ENCODE peak calls at places on chromosomes 13 and 19, in seven cellular contexts. One of them, this sample, is unnamed.

GRCh38 chr13:39607876-39608275 is 4.9 kb upstream of the LHFPL6 start:
- DNase-seq in IMR-90: no peak
- DNase-seq in colonic mucosa: no peak
- DNase-seq in heart right ventricle: no peak
- DNase-seq in neural progenitor cell: no peak
- DNase-seq in OCI-LY7: no peak
- DNase-seq in tibial nerve: no peak
- DNase-seq in this sample: no peak

GRCh38 chr13:100594731-100595130 is 6.1 kb upstream of the GGACT start:
- DNase-seq in neural progenitor cell: peak; percentile 63
- DNase-seq in IMR-90: no peak
- DNase-seq in colonic mucosa: peak; percentile 38
- DNase-seq in tibial nerve: no peak
- DNase-seq in heart right ventricle: no peak
- DNase-seq in OCI-LY7: no peak
- DNase-seq in this sample: peak; percentile 58

GRCh38 chr13:20035130-20035529 is 76.6 kb downstream of the ZMYM2 start:
- DNase-seq in colonic mucosa: no peak
- DNase-seq in heart right ventricle: no peak
- DNase-seq in neural progenitor cell: no peak
- DNase-seq in IMR-90: no peak
- DNase-seq in OCI-LY7: no peak
- DNase-seq in tibial nerve: no peak
- DNase-seq in this sample: no peak

GRCh38 chr19:14544047-14544446 is 14.7 kb downstream of the TECR start:
- DNase-seq in heart right ventricle: no peak
- DNase-seq in OCI-LY7: no peak
- DNase-seq in tibial nerve: no peak
- DNase-seq in colonic mucosa: no peak
- DNase-seq in IMR-90: no peak
- DNase-seq in neural progenitor cell: no peak
- DNase-seq in this sample: no peak

GRCh38 chr13:45194081-45194939 is 6.5 kb downstream of the KCTD4 start:
- DNase-seq in heart right ventricle: peak; percentile 39
- DNase-seq in neural progenitor cell: peak; percentile 49
- DNase-seq in IMR-90: peak; percentile 34
- DNase-seq in colonic mucosa: no peak
- DNase-seq in tibial nerve: peak; percentile 43
- DNase-seq in OCI-LY7: no peak
- DNase-seq in this sample: peak; percentile 20

GRCh38 chr19:29583196-29584006 is 22.7 kb upstream of the POP4 start:
- DNase-seq in OCI-LY7: no peak
- DNase-seq in tibial nerve: no peak
- DNase-seq in neural progenitor cell: no peak
- DNase-seq in colonic mucosa: no peak
- DNase-seq in IMR-90: peak; percentile 48
- DNase-seq in heart right ventricle: no peak
- DNase-seq in this sample: no peak

GRCh38 chr13:76012091-76012721 is 376.1 kb downstream of the LMO7 start:
- DNase-seq in neural progenitor cell: no peak
- DNase-seq in OCI-LY7: no peak
- DNase-seq in heart right ventricle: no peak
- DNase-seq in tibial nerve: no peak
- DNase-seq in colonic mucosa: no peak
- DNase-seq in IMR-90: peak; percentile 40
- DNase-seq in this sample: no peak

GRCh38 chr13:37526710-37527446 is 71.7 kb downstream of the POSTN start:
- DNase-seq in tibial nerve: no peak
- DNase-seq in heart right ventricle: peak; percentile 40
- DNase-seq in neural progenitor cell: no peak
- DNase-seq in colonic mucosa: no peak
- DNase-seq in IMR-90: no peak
- DNase-seq in OCI-LY7: no peak
- DNase-seq in this sample: no peak

GRCh38 chr19:14301150-14301549 is 80.1 kb upstream of the ADGRE5 start:
- DNase-seq in tibial nerve: no peak
- DNase-seq in OCI-LY7: no peak
- DNase-seq in neural progenitor cell: no peak
- DNase-seq in colonic mucosa: no peak
- DNase-seq in heart right ventricle: no peak
- DNase-seq in IMR-90: no peak
- DNase-seq in this sample: no peak

GRCh38 chr19:50636317-50637085 is 3.2 kb downstream of the SYT3 start:
- DNase-seq in heart right ventricle: no peak
- DNase-seq in OCI-LY7: no peak
- DNase-seq in IMR-90: no peak
- DNase-seq in colonic mucosa: no peak
- DNase-seq in neural progenitor cell: no peak
- DNase-seq in tibial nerve: no peak
- DNase-seq in this sample: no peak

GRCh38 chr19:50639121-50640112 is at the start of gene SYT3:
- DNase-seq in colonic mucosa: no peak
- DNase-seq in heart right ventricle: peak; percentile 28
- DNase-seq in neural progenitor cell: peak; percentile 87
- DNase-seq in IMR-90: peak; percentile 27
- DNase-seq in OCI-LY7: no peak
- DNase-seq in tibial nerve: no peak
- DNase-seq in this sample: peak; percentile 83

GRCh38 chr19:50644315-50644915 is 4.7 kb upstream of the SYT3 start:
- DNase-seq in heart right ventricle: no peak
- DNase-seq in OCI-LY7: no peak
- DNase-seq in neural progenitor cell: no peak
- DNase-seq in tibial nerve: no peak
- DNase-seq in IMR-90: no peak
- DNase-seq in colonic mucosa: no peak
- DNase-seq in this sample: no peak

GRCh38 chr19:50638576-50638975 is 1.1 kb downstream of the SYT3 start:
- DNase-seq in colonic mucosa: no peak
- DNase-seq in IMR-90: no peak
- DNase-seq in neural progenitor cell: no peak
- DNase-seq in tibial nerve: no peak
- DNase-seq in OCI-LY7: no peak
- DNase-seq in heart right ventricle: no peak
- DNase-seq in this sample: no peak

GRCh38 chr19:50640368-50640767 is 687 bp upstream of the SYT3 start:
- DNase-seq in tibial nerve: no peak
- DNase-seq in neural progenitor cell: no peak
- DNase-seq in colonic mucosa: no peak
- DNase-seq in heart right ventricle: no peak
- DNase-seq in OCI-LY7: no peak
- DNase-seq in IMR-90: no peak
- DNase-seq in this sample: no peak
- TF ChIP-seq CTCF in tibial nerve: no peak
- TF ChIP-seq CTCF in neural progenitor cell: no peak
- TF ChIP-seq CTCF in colonic mucosa: no peak
- TF ChIP-seq CTCF in heart right ventricle: no peak
- TF ChIP-seq CTCF in OCI-LY7: no peak
- TF ChIP-seq CTCF in IMR-90: no peak
- TF ChIP-seq CTCF in this sample: no peak

DNA sequence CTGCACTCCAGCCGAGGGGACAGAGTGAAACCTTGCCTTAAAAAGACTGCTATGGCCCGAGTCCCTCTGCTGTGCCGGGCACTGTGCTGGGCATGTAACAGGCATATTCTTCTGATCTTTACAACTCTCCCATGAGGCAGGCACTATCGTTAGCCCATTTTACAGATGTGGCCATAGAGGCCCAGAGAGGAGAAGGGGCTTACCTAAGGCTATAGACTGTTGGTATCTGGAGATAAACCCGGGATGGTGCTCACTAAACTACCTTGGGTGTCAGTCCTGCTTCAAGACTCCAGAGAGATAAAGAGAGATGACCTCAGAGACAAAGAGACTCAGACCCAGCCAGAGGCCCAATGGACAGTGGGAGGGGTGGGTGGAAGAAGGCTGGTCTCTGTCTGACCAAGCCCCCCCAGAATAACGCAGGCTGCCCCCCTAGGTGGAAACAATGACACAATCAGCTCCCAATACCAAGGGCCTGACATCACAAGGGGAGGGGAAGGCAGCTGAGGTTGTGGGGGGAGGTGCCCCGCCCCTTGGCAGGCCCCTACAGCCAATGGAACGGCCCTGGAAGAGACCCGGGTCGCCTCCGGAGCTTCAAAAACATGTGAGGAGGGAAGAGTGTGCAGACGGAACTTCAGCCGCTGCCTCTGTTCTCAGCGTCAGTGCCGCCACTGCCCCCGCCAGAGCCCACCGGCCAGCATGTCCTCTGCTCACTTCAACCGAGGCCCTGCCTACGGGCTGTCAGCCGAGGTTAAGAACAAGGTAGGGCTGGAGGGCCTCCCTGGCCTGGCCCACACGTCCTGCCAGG is at the start of gene CNN1:
- DNase-seq in OCI-LY7: no peak
- DNase-seq in heart right ventricle: peak; percentile 80
- DNase-seq in tibial nerve: no peak
- DNase-seq in neural progenitor cell: peak; percentile 72
- DNase-seq in IMR-90: peak; percentile 90
- DNase-seq in colonic mucosa: no peak
- DNase-seq in this sample: peak; percentile 22
- H3K27ac ChIP-seq in OCI-LY7: no peak within 1 kb of the TSS
- H3K27ac ChIP-seq in heart right ventricle: peak within 1 kb of the TSS; percentile 89
- H3K27ac ChIP-seq in tibial nerve: peak within 1 kb of the TSS; percentile 71
- H3K27ac ChIP-seq in neural progenitor cell: no peak within 1 kb of the TSS
- H3K27ac ChIP-seq in IMR-90: peak within 1 kb of the TSS; percentile 51
- H3K27ac ChIP-seq in colonic mucosa: peak within 1 kb of the TSS; percentile 40
- H3K27ac ChIP-seq in this sample: no peak within 1 kb of the TSS

GRCh38 chr13:31878955-31879354 is 139.6 kb downstream of the RXFP2 start:
- DNase-seq in tibial nerve: no peak
- DNase-seq in neural progenitor cell: no peak
- DNase-seq in IMR-90: no peak
- DNase-seq in heart right ventricle: no peak
- DNase-seq in colonic mucosa: no peak
- DNase-seq in OCI-LY7: no peak
- DNase-seq in this sample: no peak
- TF ChIP-seq CTCF in tibial nerve: no peak
- TF ChIP-seq CTCF in neural progenitor cell: no peak
- TF ChIP-seq CTCF in IMR-90: no peak
- TF ChIP-seq CTCF in heart right ventricle: no peak
- TF ChIP-seq CTCF in colonic mucosa: no peak
- TF ChIP-seq CTCF in OCI-LY7: no peak
- TF ChIP-seq CTCF in this sample: no peak

DNA sequence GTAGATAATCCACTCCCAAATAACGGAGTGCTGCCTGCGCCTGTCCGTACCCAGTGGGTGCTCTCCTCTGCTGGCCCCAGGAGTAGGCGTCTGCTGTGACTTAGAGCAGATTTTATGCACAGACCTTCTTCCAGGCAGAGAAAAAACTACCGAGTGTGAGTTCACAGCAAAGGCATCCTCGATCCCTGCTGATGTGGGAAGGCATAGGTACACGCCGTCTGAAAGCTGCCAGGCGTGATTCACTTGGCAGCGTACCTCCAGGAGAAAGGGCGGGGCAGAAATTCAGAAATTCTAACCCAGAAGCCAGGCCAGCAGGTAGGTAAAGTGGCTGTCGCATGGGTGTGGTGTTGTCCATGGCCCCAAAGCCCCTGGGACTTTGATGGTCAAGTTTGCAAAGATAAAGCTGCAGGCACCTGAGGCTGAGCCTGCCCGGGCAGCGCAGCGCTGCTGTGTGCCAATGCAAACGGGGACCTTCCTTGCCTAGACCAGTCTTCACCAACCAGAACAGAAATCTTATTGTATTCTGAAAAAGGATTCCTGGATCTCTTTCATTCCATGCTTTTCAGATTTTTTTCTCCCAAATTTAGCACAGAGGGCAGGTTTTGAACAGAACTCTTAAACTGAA is 36.3 kb downstream of the COL4A2 start:
- DNase-seq in neural progenitor cell: no peak
- DNase-seq in colonic mucosa: no peak
- DNase-seq in heart right ventricle: no peak
- DNase-seq in tibial nerve: no peak
- DNase-seq in OCI-LY7: no peak
- DNase-seq in IMR-90: no peak
- DNase-seq in this sample: peak; percentile 2
- H3K27ac ChIP-seq in neural progenitor cell: no peak overlapping the region
- H3K27ac ChIP-seq in colonic mucosa: no peak overlapping the region
- H3K27ac ChIP-seq in heart right ventricle: no peak overlapping the region
- H3K27ac ChIP-seq in tibial nerve: no peak overlapping the region
- H3K27ac ChIP-seq in OCI-LY7: no peak overlapping the region
- H3K27ac ChIP-seq in IMR-90: no peak overlapping the region
- H3K27ac ChIP-seq in this sample: no peak overlapping the region

DNA sequence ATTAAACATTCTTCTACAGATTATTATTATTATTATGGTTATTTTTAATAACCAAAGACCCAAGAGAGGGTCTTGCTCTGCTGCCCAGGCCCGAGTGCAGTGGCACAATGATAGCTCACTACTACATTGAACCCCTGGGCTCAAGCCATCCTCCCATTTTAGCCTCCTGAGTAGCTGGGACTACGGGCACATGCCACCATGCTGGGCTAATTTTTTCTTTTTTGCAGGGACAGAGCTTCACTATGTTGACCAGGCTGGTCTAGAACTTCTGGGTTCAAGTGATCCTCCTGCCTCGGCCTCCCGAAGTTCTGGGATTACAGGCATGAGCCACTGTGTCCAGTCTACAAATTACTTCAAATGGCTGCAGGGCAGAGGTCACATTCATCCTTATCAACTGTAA is 179.8 kb downstream of the KCNRG start:
- DNase-seq in IMR-90: no peak
- DNase-seq in neural progenitor cell: no peak
- DNase-seq in colonic mucosa: no peak
- DNase-seq in tibial nerve: no peak
- DNase-seq in heart right ventricle: no peak
- DNase-seq in OCI-LY7: no peak
- DNase-seq in this sample: no peak
- TF ChIP-seq CTCF in IMR-90: no peak
- TF ChIP-seq CTCF in neural progenitor cell: no peak
- TF ChIP-seq CTCF in colonic mucosa: no peak
- TF ChIP-seq CTCF in tibial nerve: no peak
- TF ChIP-seq CTCF in heart right ventricle: no peak
- TF ChIP-seq CTCF in OCI-LY7: no peak
- TF ChIP-seq CTCF in this sample: no peak

DNA sequence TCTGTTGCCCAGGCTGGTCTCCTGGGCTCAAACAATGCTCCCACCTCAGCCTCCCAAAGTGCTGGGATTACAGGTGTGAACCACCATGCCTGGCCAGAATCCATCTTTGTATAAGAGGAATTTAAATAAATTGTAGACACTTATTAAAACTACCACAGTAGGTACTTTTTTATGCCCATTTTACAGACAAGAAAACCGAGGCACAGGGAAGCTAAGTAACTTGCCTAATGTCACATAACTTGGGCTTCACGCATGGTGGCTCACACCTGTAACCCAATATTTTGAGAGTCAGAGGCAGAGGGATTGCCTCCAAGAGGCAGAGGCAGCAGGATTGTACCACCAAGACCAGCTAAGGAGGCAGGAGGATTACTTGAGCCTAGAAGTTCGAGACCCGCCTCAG is 22.7 kb upstream of the CALM3 start:
- DNase-seq in heart right ventricle: no peak
- DNase-seq in tibial nerve: no peak
- DNase-seq in OCI-LY7: no peak
- DNase-seq in neural progenitor cell: no peak
- DNase-seq in IMR-90: no peak
- DNase-seq in colonic mucosa: no peak
- DNase-seq in this sample: no peak
- H3K27ac ChIP-seq in heart right ventricle: no peak overlapping the region
- H3K27ac ChIP-seq in tibial nerve: no peak overlapping the region
- H3K27ac ChIP-seq in OCI-LY7: no peak overlapping the region
- H3K27ac ChIP-seq in neural progenitor cell: no peak overlapping the region
- H3K27ac ChIP-seq in IMR-90: no peak overlapping the region
- H3K27ac ChIP-seq in colonic mucosa: no peak overlapping the region
- H3K27ac ChIP-seq in this sample: no peak overlapping the region

GRCh38 chr19:310141-310651 is 19.0 kb upstream of the PLPP2 start:
- DNase-seq in IMR-90: no peak
- DNase-seq in OCI-LY7: no peak
- DNase-seq in neural progenitor cell: no peak
- DNase-seq in colonic mucosa: no peak
- DNase-seq in tibial nerve: no peak
- DNase-seq in heart right ventricle: peak; percentile 5
- DNase-seq in this sample: no peak
- TF ChIP-seq CTCF in IMR-90: no peak
- TF ChIP-seq CTCF in OCI-LY7: no peak
- TF ChIP-seq CTCF in neural progenitor cell: no peak
- TF ChIP-seq CTCF in colonic mucosa: no peak
- TF ChIP-seq CTCF in tibial nerve: no peak
- TF ChIP-seq CTCF in heart right ventricle: no peak
- TF ChIP-seq CTCF in this sample: no peak

GRCh38 chr19:21474671-21475181 is 30.7 kb upstream of the ZNF429 start:
- DNase-seq in OCI-LY7: peak; percentile 89
- DNase-seq in neural progenitor cell: peak; percentile 82
- DNase-seq in colonic mucosa: peak; percentile 77
- DNase-seq in tibial nerve: peak; percentile 37
- DNase-seq in IMR-90: peak; percentile 31
- DNase-seq in heart right ventricle: peak; percentile 80
- DNase-seq in this sample: no peak
- H3K27ac ChIP-seq in OCI-LY7: peak overlapping the region; percentile 25
- H3K27ac ChIP-seq in neural progenitor cell: peak overlapping the region; percentile 77
- H3K27ac ChIP-seq in colonic mucosa: no peak overlapping the region
- H3K27ac ChIP-seq in tibial nerve: no peak overlapping the region
- H3K27ac ChIP-seq in IMR-90: no peak overlapping the region
- H3K27ac ChIP-seq in heart right ventricle: no peak overlapping the region
- H3K27ac ChIP-seq in this sample: no peak overlapping the region

This sample was measured in WERI-Rb-1.